ENCODE peak calls at places on chromosomes 4 and X, in seven cellular contexts. M, X, U, W, L, Y and R are unnamed samples.

GRCh38 chr4:40916880-40917279 is 167.1 kb downstream of the NSUN7 start:
- DNase-seq in M (no peak), X (peak; percentile 81), U (peak; percentile 36), W (no peak), L (no peak), Y (peak; percentile 22), R (peak; percentile 67)

GRCh38 chrX:25810202-25810601 is 327.9 kb upstream of the MAGEB18 start:
- DNase-seq in M (peak; percentile 75), X (no peak), U (no peak), W (no peak), L (peak; percentile 17), Y (no peak), R (no peak)

GRCh38 chr4:31059753-31060522 is 339.8 kb downstream of the PCDH7 start:
- DNase-seq in M (peak; percentile 36), X (no peak), U (no peak), W (no peak), L (peak; percentile 67), Y (no peak), R (no peak)

GRCh38 chr4:48016141-48017107 is at the start of the genes CNGA1 and NIPAL1:
- DNase-seq in M (peak; percentile 23), X (peak; percentile 73), U (peak; percentile 44), W (peak; percentile 35), L (peak; percentile 54), Y (peak; percentile 12), R (peak; percentile 69)

GRCh38 chr4:97720869-97721432 is 422.3 kb downstream of the STPG2 start:
- DNase-seq in M (no peak), X (peak; percentile 53), U (no peak), W (no peak), L (peak; percentile 23), Y (no peak), R (no peak)

GRCh38 chrX:34578237-34578636 is 78.8 kb downstream of the TMEM47 start:
- DNase-seq in M (peak; percentile 56), X (peak; percentile 14), U (no peak), W (no peak), L (peak; percentile 14), Y (peak; percentile 52), R (no peak)

GRCh38 chr4:152896819-152897218 is 39.3 kb upstream of the FHDC1 start:
- DNase-seq in M (peak; percentile 67), X (peak; percentile 26), U (no peak), W (no peak), L (peak; percentile 15), Y (peak; percentile 66), R (no peak)

GRCh38 chr4:176547005-176547404 is 227.2 kb downstream of the SPCS3 start:
- DNase-seq in M (peak; percentile 92), X (no peak), U (no peak), W (no peak), L (peak; percentile 86), Y (peak; percentile 87), R (no peak)

GRCh38 chr4:129043523-129043922 is 49.8 kb downstream of the SCLT1 start:
- DNase-seq in M (peak; percentile 9), X (peak; percentile 23), U (no peak), W (no peak), L (peak; percentile 46), Y (peak; percentile 73), R (no peak)

GRCh38 chrX:119190251-119190651 is 45.8 kb upstream of the PGRMC1 start:
- DNase-seq in M (no peak), X (no peak), U (peak; percentile 21), W (no peak), L (no peak), Y (peak; percentile 10), R (no peak)

GRCh38 chrX:11151799-11152591 is 40.9 kb downstream of the HCCS start:
- DNase-seq in M (no peak), X (no peak), U (no peak), W (no peak), L (no peak), Y (no peak), R (no peak)

GRCh38 chrX:48945517-48946348 is 11.7 kb downstream of the OTUD5 start:
- DNase-seq in M (peak; percentile 51), X (peak; percentile 56), U (no peak), W (no peak), L (no peak), Y (peak; percentile 42), R (peak; percentile 64)

GRCh38 chr4:42778349-42778748 is 114.2 kb upstream of the GRXCR1 start:
- DNase-seq in M (no peak), X (no peak), U (no peak), W (no peak), L (no peak), Y (no peak), R (no peak)

GRCh38 chrX:129983575-129984131 is 1.2 kb downstream of the BCORL1 start:
- DNase-seq in M (no peak), X (peak; percentile 44), U (peak; percentile 20), W (no peak), L (no peak), Y (no peak), R (no peak)

GRCh38 chrX:106144755-106145639 is 23.1 kb upstream of the PWWP3B start:
- DNase-seq in M (no peak), X (no peak), U (no peak), W (no peak), L (no peak), Y (no peak), R (no peak)

GRCh38 chr4:8334786-8335460 is 65.4 kb downstream of the HTRA3 start:
- DNase-seq in M (no peak), X (no peak), U (no peak), W (no peak), L (no peak), Y (no peak), R (no peak)

GRCh38 chrX:140318306-140318705 is 186.6 kb downstream of the SOX3 start:
- DNase-seq in M (no peak), X (peak; percentile 11), U (no peak), W (no peak), L (peak; percentile 74), Y (peak; percentile 63), R (no peak)

GRCh38 chr4:156377036-156377700 is 423.5 kb upstream of the CTSO start:
- DNase-seq in M (peak; percentile 64), X (no peak), U (no peak), W (no peak), L (peak; percentile 88), Y (peak; percentile 79), R (no peak)

GRCh38 chrX:38220024-38220935 is at the start of gene SRPX:
- DNase-seq in M (peak; percentile 52), X (peak; percentile 52), U (peak; percentile 34), W (no peak), L (peak; percentile 34), Y (peak; percentile 68), R (peak; percentile 17)

GRCh38 chr4:8728536-8729407 is 136.2 kb downstream of the CPZ start:
- DNase-seq in M (no peak), X (no peak), U (no peak), W (no peak), L (no peak), Y (no peak), R (no peak)

GRCh38 chrX:7334253-7334935 is 186.4 kb upstream of the PUDP start:
- DNase-seq in M (peak; percentile 93), X (no peak), U (no peak), W (no peak), L (peak; percentile 85), Y (peak; percentile 88), R (no peak)

GRCh38 chr4:2304321-2304876 is 42.5 kb upstream of the MXD4 start:
- DNase-seq in M (no peak), X (no peak), U (no peak), W (no peak), L (no peak), Y (no peak), R (no peak)

GRCh38 chr4:3419836-3420605 is 21.7 kb upstream of the HGFAC start:
- DNase-seq in M (no peak), X (no peak), U (no peak), W (no peak), L (no peak), Y (no peak), R (no peak)

DNA sequence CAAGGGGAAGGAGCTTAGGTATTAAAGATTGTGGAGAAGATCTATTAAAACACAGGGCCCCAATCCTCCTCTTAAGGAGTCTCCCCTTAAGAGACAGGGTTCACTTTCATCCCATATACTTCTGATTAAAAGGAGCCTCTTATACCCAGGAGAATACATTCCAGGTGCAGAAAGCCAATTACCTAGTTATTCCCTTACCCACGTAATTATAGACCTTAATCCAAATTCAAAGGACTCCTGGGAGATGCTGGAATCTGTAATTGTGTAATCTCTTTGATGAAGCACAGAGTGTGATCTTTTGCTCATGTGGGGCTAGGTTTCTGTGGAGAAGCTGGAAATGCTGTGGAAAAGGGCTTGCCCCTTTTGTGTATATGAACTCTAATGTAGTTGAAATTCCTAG is 1.4 kb upstream of the SEC24B start:
- DNase-seq in M (no peak), X (no peak), U (no peak), W (no peak), L (no peak), Y (no peak), R (no peak)
- H3K4me3 ChIP-seq in M (no peak overlapping the region), X (no peak overlapping the region), U (no peak overlapping the region), W (no peak overlapping the region), L (peak overlapping the region; percentile 79), Y (peak overlapping the region; percentile 81), R (no peak overlapping the region)

GRCh38 chrX:40109288-40110008 is 11.7 kb upstream of the BCOR start:
- DNase-seq in M (peak; percentile 55), X (peak; percentile 76), U (no peak), W (no peak), L (no peak), Y (no peak), R (peak; percentile 69)
- H3K4me3 ChIP-seq in M (peak overlapping the region; percentile 72), X (peak overlapping the region; percentile 55), U (peak overlapping the region; percentile 66), W (peak overlapping the region; percentile 47), L (peak overlapping the region; percentile 57), Y (peak overlapping the region; percentile 56), R (peak overlapping the region; percentile 54)

GRCh38 chrX:2967584-2967983 is 38.4 kb upstream of the ARSD start:
- DNase-seq in M (no peak), X (no peak), U (no peak), W (no peak), L (no peak), Y (no peak), R (no peak)
- H3K4me3 ChIP-seq in M (no peak overlapping the region), X (no peak overlapping the region), U (peak overlapping the region; percentile 19), W (no peak overlapping the region), L (peak overlapping the region; percentile 51), Y (peak overlapping the region; percentile 15), R (no peak overlapping the region)

GRCh38 chr4:89509708-89510269 is 202.2 kb upstream of the GPRIN3 start:
- DNase-seq in M (peak; percentile 84), X (no peak), U (no peak), W (no peak), L (peak; percentile 75), Y (peak; percentile 96), R (peak; percentile 78)
- H3K4me3 ChIP-seq in M (no peak overlapping the region), X (no peak overlapping the region), U (no peak overlapping the region), W (no peak overlapping the region), L (no peak overlapping the region), Y (no peak overlapping the region), R (no peak overlapping the region)

GRCh38 chr4:6912412-6912811 is 2.8 kb downstream of the TBC1D14 start:
- DNase-seq in M (no peak), X (peak; percentile 54), U (no peak), W (no peak), L (no peak), Y (no peak), R (no peak)

GRCh38 chr4:6909970-6910339 is 329 bp downstream of the TBC1D14 start:
- DNase-seq in M (no peak), X (peak; percentile 76), U (no peak), W (no peak), L (no peak), Y (no peak), R (peak; percentile 53)

GRCh38 chr4:6910340-6910959 is 824 bp downstream of the TBC1D14 start:
- DNase-seq in M (no peak), X (peak; percentile 56), U (no peak), W (no peak), L (no peak), Y (no peak), R (no peak)

GRCh38 chr4:6909113-6909969 is at the start of gene TBC1D14:
- DNase-seq in M (peak; percentile 81), X (peak; percentile 94), U (peak; percentile 86), W (peak; percentile 76), L (peak; percentile 72), Y (peak; percentile 82), R (peak; percentile 92)

GRCh38 chr4:6910960-6911874 is 1.6 kb downstream of the TBC1D14 start:
- DNase-seq in M (no peak), X (no peak), U (no peak), W (no peak), L (no peak), Y (no peak), R (no peak)
- H3K4me3 ChIP-seq in M (peak overlapping the region; percentile 81), X (peak overlapping the region; percentile 70), U (peak overlapping the region; percentile 70), W (peak overlapping the region; percentile 85), L (no peak overlapping the region), Y (peak overlapping the region; percentile 62), R (no peak overlapping the region)